ENCODE peak calls at places on chromosomes 13 and 19, in eight cellular contexts. O, S, R, J, M, T, U and F are unnamed samples.
A peak's percentile ranks its signal among the peaks of the same experiment; 100 is the strongest.

GRCh38 chr19:1244693-1245451 is 3.3 kb downstream of the ATP5F1D start:
- ATAC-seq in O (no peak), S (no peak), R (no peak), J (peak; percentile 49), M (no peak), T (peak; percentile 9), U (no peak), F (no peak)

GRCh38 chr13:26017932-26018690 is 33.7 kb downstream of the SHISA2 start:
- ATAC-seq in O (no peak), S (no peak), R (no peak), J (no peak), M (no peak), T (no peak), U (no peak), F (no peak)

GRCh38 chr13:110475117-110475516 is 86.4 kb downstream of the RAB20 start:
- ATAC-seq in O (no peak), S (no peak), R (no peak), J (no peak), M (no peak), T (no peak), U (no peak), F (no peak)

GRCh38 chr19:45063851-45064801 is 12.2 kb downstream of the ZNF296 start:
- ATAC-seq in O (no peak), S (no peak), R (no peak), J (no peak), M (no peak), T (no peak), U (no peak), F (no peak)

GRCh38 chr13:29397265-29397664 is 198.2 kb downstream of the SLC7A1 start:
- ATAC-seq in O (no peak), S (no peak), R (no peak), J (no peak), M (no peak), T (no peak), U (peak; percentile 44), F (no peak)

GRCh38 chr13:101624210-101624922 is 171.9 kb downstream of the ITGBL1 start:
- ATAC-seq in O (no peak), S (no peak), R (peak; percentile 49), J (no peak), M (no peak), T (peak; percentile 5), U (peak; percentile 45), F (peak; percentile 15)

GRCh38 chr13:40453666-40454030 is 212.8 kb downstream of the FOXO1 start:
- ATAC-seq in O (no peak), S (no peak), R (no peak), J (no peak), M (no peak), T (no peak), U (no peak), F (no peak)

GRCh38 chr13:98820744-98821371 is 68.4 kb upstream of the SLC15A1 start:
- ATAC-seq in O (no peak), S (peak; percentile 6), R (no peak), J (peak; percentile 64), M (no peak), T (peak; percentile 63), U (peak; percentile 26), F (no peak)

GRCh38 chr19:21328402-21328801 is 808 bp downstream of the ZNF708 start:
- ATAC-seq in O (peak; percentile 52), S (no peak), R (no peak), J (peak; percentile 12), M (no peak), T (peak; percentile 51), U (peak; percentile 57), F (no peak)

GRCh38 chr19:43450545-43450997 is 14.8 kb downstream of the LYPD3 start:
- ATAC-seq in O (no peak), S (peak; percentile 46), R (no peak), J (no peak), M (no peak), T (no peak), U (no peak), F (no peak)

GRCh38 chr13:92530364-92530763 is 696.2 kb upstream of the GPC6 start:
- ATAC-seq in O (no peak), S (no peak), R (no peak), J (no peak), M (no peak), T (no peak), U (no peak), F (no peak)

GRCh38 chr13:34657716-34658115 is 284.4 kb upstream of the NBEA start:
- ATAC-seq in O (no peak), S (no peak), R (no peak), J (no peak), M (peak; percentile 40), T (no peak), U (no peak), F (no peak)

GRCh38 chr13:59677966-59678814 is 485.5 kb downstream of the DIAPH3 start:
- ATAC-seq in O (peak; percentile 78), S (peak; percentile 71), R (no peak), J (peak; percentile 87), M (peak; percentile 72), T (peak; percentile 84), U (peak; percentile 88), F (peak; percentile 53)

GRCh38 chr19:5563941-5564612 is 3.7 kb downstream of the TINCR start:
- ATAC-seq in O (peak; percentile 50), S (no peak), R (peak; percentile 58), J (no peak), M (no peak), T (peak; percentile 32), U (no peak), F (no peak)

GRCh38 chr19:53521373-53522202 is 16.4 kb upstream of the ZNF331 start:
- ATAC-seq in O (no peak), S (no peak), R (peak; percentile 23), J (peak; percentile 58), M (no peak), T (peak; percentile 15), U (peak; percentile 7), F (no peak)

GRCh38 chr13:71219671-71220070 is 647.3 kb downstream of the DACH1 start:
- ATAC-seq in O (no peak), S (no peak), R (no peak), J (no peak), M (no peak), T (no peak), U (peak; percentile 33), F (no peak)

GRCh38 chr19:5948697-5949564 is 29.0 kb downstream of the RANBP3 start:
- ATAC-seq in O (no peak), S (no peak), R (no peak), J (no peak), M (no peak), T (no peak), U (no peak), F (no peak)

GRCh38 chr13:50326746-50327145 is 311.5 kb downstream of the KCNRG start:
- ATAC-seq in O (no peak), S (no peak), R (no peak), J (no peak), M (no peak), T (no peak), U (no peak), F (no peak)

GRCh38 chr19:10352764-10353671 is 13.6 kb upstream of the ICAM3 start:
- ATAC-seq in O (peak; percentile 70), S (peak; percentile 63), R (peak; percentile 25), J (peak; percentile 23), M (peak; percentile 11), T (no peak), U (peak; percentile 71), F (peak; percentile 55)

GRCh38 chr19:19691683-19692082 is 23.0 kb downstream of the ZNF101 start:
- ATAC-seq in O (no peak), S (no peak), R (no peak), J (no peak), M (no peak), T (no peak), U (no peak), F (no peak)

GRCh38 chr13:45833663-45834062 is 17.9 kb downstream of the SIAH3 start:
- ATAC-seq in O (no peak), S (no peak), R (no peak), J (no peak), M (peak; percentile 85), T (no peak), U (no peak), F (peak; percentile 69)

DNA sequence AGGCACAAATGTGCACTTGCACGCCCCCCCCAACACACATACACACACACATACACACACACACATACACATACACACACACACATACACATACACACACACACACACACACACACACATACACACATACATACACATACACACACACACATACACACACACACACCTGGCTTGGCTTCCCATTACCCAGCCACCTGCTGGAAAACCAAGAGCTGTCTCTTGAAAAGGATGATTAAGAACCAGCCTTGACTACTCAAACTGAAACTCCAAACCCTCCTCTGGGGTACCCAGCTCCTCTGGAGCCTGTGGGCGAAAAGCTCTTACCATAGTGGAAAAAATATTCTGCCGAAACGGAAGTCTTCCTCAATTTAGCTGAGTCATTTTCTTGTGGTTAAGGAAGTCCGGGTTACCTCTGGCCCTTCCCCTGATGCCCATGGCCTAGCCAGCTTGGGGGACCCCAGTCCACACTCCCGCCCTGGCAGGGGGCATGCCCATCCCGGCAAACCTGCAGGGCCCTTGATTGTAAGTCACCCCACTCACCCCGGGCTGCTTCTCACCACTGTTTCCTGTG is 21.9 kb downstream of the CEBPA start:
- ATAC-seq in O (no peak), S (peak; percentile 13), R (no peak), J (no peak), M (no peak), T (peak; percentile 93), U (no peak), F (no peak)
- TF ChIP-seq CTCF in O (no peak), S (no peak), R (no peak), J (no peak), M (no peak), T (no peak), U (no peak), F (no peak)

GRCh38 chr19:55461974-55462628 is 659 bp upstream of the ISOC2 start:
- ATAC-seq in O (peak; percentile 21), S (no peak), R (no peak), J (peak; percentile 80), M (peak; percentile 31), T (no peak), U (no peak), F (no peak)
- TF ChIP-seq POLR2AphosphoS5 in O (peak; percentile 22), S (peak; percentile 68), R (no peak), J (peak; percentile 64), M (peak; percentile 52), T (no peak), U (no peak), F (no peak)

GRCh38 chr19:29612801-29613595 is 6.9 kb downstream of the POP4 start:
- ATAC-seq in O (no peak), S (no peak), R (no peak), J (no peak), M (no peak), T (no peak), U (no peak), F (no peak)
- H3K4me1 ChIP-seq in O (peaks cover 7% of the 10 kb centered on the region), S (no peaks in the 10 kb centered on the region), R (no peaks in the 10 kb centered on the region), J (no peaks in the 10 kb centered on the region), M (no peaks in the 10 kb centered on the region), T (peaks cover 14% of the 10 kb centered on the region), U (no peaks in the 10 kb centered on the region), F (no peaks in the 10 kb centered on the region)

DNA sequence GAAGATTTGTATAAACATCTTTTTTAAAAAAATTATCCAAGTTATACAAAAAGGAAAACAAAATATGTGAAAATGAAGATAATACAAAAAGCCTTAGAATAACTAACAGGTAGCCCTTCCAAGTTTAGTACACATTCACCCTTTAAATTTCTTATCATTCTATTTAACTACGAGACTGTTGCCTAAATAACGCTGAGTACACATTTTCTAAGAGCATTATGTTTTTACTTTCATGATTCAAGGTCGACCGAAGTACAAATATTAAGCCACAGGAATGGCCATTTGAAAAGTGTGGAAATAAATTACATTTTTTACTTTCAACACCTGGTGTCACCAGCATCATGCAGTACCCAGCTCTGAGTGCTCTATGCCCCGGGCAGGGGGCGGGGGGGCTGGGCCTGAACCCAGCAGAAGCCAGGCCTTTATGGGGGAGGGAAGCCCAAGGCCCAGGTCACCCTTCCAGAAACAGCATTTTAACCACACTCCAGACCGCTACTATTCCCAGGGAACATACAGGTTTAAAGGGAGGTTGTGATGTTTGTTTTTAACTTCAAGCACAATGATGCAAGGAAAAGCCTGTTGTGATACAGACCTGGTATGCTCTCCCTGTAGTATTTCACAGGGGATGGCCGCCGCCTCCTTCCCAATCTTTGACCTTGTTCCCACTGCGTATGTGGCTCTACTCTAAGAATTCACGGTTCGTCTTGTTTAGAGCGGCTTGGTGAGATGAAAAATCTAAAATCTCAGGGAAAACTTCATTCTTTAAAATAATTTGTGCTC is 24.0 kb downstream of the GGACT start:
- ATAC-seq in O (no peak), S (no peak), R (no peak), J (peak; percentile 74), M (no peak), T (no peak), U (peak; percentile 67), F (no peak)
- TF ChIP-seq CTCF in O (no peak), S (no peak), R (no peak), J (peak; percentile 58), M (no peak), T (no peak), U (no peak), F (no peak)